ENCODE peak calls at places on chromosome 6, in five cellular contexts. T, M, K, P and Q are unnamed samples.
A peak's percentile ranks its signal among the peaks of the same experiment; 100 is the strongest.

GRCh38 chr6:43247115-43247999 is 4.1 kb downstream of the TTBK1 start:
- DNase-seq in M (peak; percentile 66), T (peak; percentile 87), K (peak; percentile 83), P (peak; percentile 84), Q (peak; percentile 82)

GRCh38 chr6:72182337-72183246 is 296.2 kb downstream of the RIMS1 start:
- DNase-seq in T (peak; percentile 24), M (peak; percentile 45), P (peak; percentile 2), K (no peak), Q (peak; percentile 6)

GRCh38 chr6:170269151-170269872 is 21.6 kb downstream of the DLL1 start:
- DNase-seq in M (no peak), K (no peak), T (peak; percentile 99), P (no peak), Q (no peak)

GRCh38 chr6:157049126-157049525 is 271.9 kb downstream of the ARID1B start:
- DNase-seq in K (no peak), P (no peak), T (no peak), M (no peak), Q (no peak)

GRCh38 chr6:4358414-4359107 is 223.2 kb upstream of the ECI2 start:
- DNase-seq in P (peak; percentile 10), M (peak; percentile 100), K (peak; percentile 99), T (no peak), Q (no peak)

GRCh38 chr6:154792761-154793160 is 59.5 kb downstream of the SCAF8 start:
- DNase-seq in P (no peak), M (peak; percentile 65), K (no peak), T (no peak), Q (no peak)

GRCh38 chr6:5174756-5175155 is 86.0 kb downstream of the LYRM4 start:
- DNase-seq in K (no peak), P (no peak), M (no peak), T (no peak), Q (no peak)

GRCh38 chr6:31587791-31588777 is 2.0 kb downstream of the LST1 start:
- DNase-seq in P (no peak), T (no peak), K (no peak), M (no peak), Q (no peak)

GRCh38 chr6:28402197-28402596 is 2.6 kb upstream of the ZSCAN12 start:
- DNase-seq in K (no peak), T (no peak), M (no peak), P (no peak), Q (no peak)